ENCODE peak calls at places on chromosomes 5 and 9, in four cellular contexts. H is HCT116, K is GM12878, L is SK-N-SH. E is an unnamed sample.

GRCh38 chr9:14092344-14092743 is 221.6 kb downstream of the NFIB start:
- DNase-seq in L (no peak), H (no peak), K (no peak), E (no peak)

GRCh38 chr5:6686916-6687409 is 26.3 kb upstream of the TENT4A start:
- DNase-seq in K (no peak), L (no peak), H (no peak), E (peak; percentile 42)

GRCh38 chr9:962023-962422 is 14.4 kb upstream of the DMRT3 start:
- DNase-seq in H (no peak), K (no peak), L (no peak), E (no peak)

GRCh38 chr5:124735169-124735858 is 11.1 kb downstream of the ZNF608 start:
- DNase-seq in H (no peak), L (peak; percentile 80), K (no peak), E (no peak)

GRCh38 chr9:75909776-75910175 is 19.3 kb downstream of the PCSK5 start:
- DNase-seq in H (peak; percentile 21), L (no peak), K (no peak), E (no peak)

GRCh38 chr9:97412628-97413382 is 909 bp downstream of the TDRD7 start:
- DNase-seq in H (no peak), L (no peak), K (no peak), E (no peak)

GRCh38 chr5:136033244-136033643 is 4.5 kb downstream of the TGFBI start:
- DNase-seq in L (no peak), H (no peak), K (no peak), E (no peak)

GRCh38 chr5:27266184-27266583 is 227.8 kb upstream of the CDH9 start:
- DNase-seq in H (no peak), K (no peak), L (no peak), E (no peak)

GRCh38 chr5:143037071-143037470 is 266.9 kb downstream of the ARHGAP26 start:
- DNase-seq in H (peak; percentile 45), L (no peak), K (no peak), E (no peak)

GRCh38 chr9:100322954-100323536 is 29.7 kb downstream of the TEX10 start:
- DNase-seq in L (peak; percentile 27), K (no peak), H (peak; percentile 10), E (peak; percentile 26)

GRCh38 chr5:88860501-88860900 is 22.5 kb downstream of the MEF2C start:
- DNase-seq in L (no peak), H (no peak), K (no peak), E (no peak)

GRCh38 chr9:69945671-69946141 is 97.9 kb upstream of the MAMDC2 start:
- DNase-seq in K (no peak), L (no peak), H (no peak), E (no peak)

GRCh38 chr5:93395891-93396465 is 185.0 kb downstream of the NR2F1-AS1 start:
- DNase-seq in H (no peak), K (no peak), L (no peak), E (no peak)

GRCh38 chr5:147661576-147661975 is 121.0 kb downstream of the JAKMIP2 start:
- DNase-seq in L (no peak), H (no peak), K (no peak), E (no peak)

GRCh38 chr5:147659166-147659929 is 123.2 kb downstream of the JAKMIP2 start:
- DNase-seq in L (no peak), H (no peak), K (no peak), E (peak; percentile 65)

DNA sequence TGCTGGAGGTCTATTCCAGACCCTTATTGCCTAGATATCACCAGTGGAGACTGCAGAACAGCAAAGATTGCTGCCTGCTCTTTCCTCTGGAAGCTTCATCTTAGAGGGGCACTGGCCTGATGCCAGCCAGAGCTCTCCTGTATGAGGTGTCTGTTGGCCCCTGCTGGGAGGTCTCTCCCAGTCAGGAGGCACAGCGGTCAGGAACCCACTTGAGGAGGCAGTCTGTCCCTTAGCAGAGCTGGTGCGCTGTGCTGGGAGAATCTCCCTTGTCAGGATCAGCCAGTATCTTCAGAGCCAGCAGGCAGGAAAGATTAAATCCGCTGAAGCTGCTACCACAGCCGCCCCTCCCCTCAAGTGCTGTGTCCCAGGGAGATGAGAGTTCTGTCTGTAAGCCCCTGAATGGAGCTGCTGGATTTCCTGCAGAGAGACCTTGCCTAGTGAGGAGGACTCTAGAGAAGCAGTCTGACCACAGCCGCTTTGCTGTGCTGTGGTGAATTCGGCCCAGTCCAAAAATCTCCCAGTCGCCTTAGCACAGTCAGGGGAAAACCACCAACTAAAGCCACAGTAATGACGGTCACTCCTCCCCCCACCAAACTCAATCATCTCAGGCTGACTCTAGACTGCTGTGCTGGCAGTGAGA is 124.1 kb downstream of the JAKMIP2 start:
- DNase-seq in H (no peak), L (no peak), K (no peak), E (no peak)
- TF ChIP-seq ZBTB33 in H (no peak), L (no peak), K (no peak), E (no peak)

DNA sequence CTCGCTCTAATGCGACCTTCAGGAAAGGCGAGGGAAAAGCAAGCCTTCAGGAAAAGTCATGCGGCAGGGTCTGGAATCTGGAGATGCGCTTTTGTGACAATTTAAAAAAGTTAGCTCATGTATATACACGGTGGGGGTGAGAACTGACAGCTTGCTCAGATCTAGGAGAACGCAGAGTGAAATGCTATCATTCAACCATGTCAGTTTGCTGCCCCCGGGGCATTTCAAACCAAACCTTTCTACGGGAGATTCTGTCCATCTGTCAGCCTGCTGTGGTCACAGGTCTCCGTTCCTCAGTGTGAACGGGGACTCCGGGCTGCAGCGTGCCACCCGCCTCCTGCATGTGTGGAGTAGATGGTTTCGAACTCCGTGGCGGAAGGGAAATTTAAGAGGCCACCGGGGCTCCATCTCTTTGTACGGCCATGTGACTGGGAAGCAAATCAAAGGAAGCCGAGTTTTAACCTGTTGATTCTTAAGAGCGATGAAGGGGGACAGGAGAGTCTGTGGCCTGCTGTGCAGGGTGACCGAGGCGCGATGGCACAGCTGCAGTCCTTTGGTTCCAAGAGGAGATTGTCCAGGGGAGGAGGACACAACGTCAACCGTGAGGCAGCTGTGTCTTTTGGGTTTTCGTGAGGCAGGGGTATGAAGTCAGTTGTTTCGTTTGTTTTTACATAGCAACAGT is 45.9 kb downstream of the OTULIN start:
- DNase-seq in H (no peak), L (no peak), K (no peak), E (no peak)
- TF ChIP-seq ZBTB33 in H (no peak), L (no peak), K (no peak), E (no peak)

GRCh38 chr5:115069087-115069968 is 100.4 kb downstream of the TRIM36 start:
- DNase-seq in H (peak; percentile 51), K (peak; percentile 12), L (peak; percentile 7), E (peak; percentile 64)
- TF ChIP-seq ZBTB33 in H (no peak), K (no peak), L (no peak), E (no peak)

DNA sequence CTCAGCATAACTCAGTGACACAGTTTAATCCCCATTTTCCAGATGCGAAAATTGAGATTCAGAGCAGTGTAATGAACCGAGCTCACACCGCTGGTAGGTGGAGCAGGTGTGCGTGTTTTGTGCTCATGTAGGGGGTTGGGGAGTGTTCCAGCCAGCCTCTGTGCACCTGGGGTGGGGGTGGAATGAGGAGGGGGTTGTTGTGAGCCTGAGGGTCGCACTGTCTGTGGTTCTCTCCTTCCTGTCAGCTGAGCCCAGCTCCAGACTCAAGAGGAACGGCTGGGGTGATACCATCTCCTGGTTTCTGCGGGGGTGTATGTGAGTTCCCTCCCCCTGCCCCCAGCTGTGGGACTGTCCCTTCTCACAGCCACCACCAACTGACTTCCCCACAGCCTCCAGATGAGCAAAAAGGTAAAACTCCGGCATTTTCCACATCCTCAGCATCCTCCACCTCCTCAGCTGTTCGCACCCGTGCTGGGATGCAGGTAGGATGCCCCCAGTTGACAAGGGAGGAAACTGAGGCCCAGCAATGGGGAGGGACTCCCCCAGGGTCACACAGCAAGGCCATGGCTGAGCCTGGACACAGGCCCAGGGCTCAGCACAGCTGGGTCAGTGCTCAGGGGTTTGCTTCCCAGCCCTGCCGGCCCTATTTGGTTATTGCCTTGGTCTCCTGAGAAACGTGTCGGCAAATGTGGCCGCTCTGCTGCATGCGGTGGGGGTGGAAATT is 2.1 kb downstream of the SH2D3C start:
- DNase-seq in H (no peak), K (no peak), L (peak; percentile 69), E (no peak)
- TF ChIP-seq ZBTB33 in H (no peak), K (no peak), L (no peak), E (no peak)

GRCh38 chr9:4495537-4495936 is 5.3 kb downstream of the SLC1A1 start:
- DNase-seq in H (no peak), K (no peak), L (no peak), E (no peak)

GRCh38 chr9:4497395-4497794 is 7.1 kb downstream of the SLC1A1 start:
- DNase-seq in L (no peak), H (no peak), K (no peak), E (no peak)

GRCh38 chr9:4499917-4500316 is 9.6 kb downstream of the SLC1A1 start:
- DNase-seq in H (no peak), L (no peak), K (no peak), E (no peak)

GRCh38 chr9:4496497-4496896 is 6.2 kb downstream of the SLC1A1 start:
- DNase-seq in H (no peak), K (no peak), L (no peak), E (no peak)

GRCh38 chr9:4497855-4498254 is 7.6 kb downstream of the SLC1A1 start:
- DNase-seq in L (no peak), K (no peak), H (no peak), E (no peak)
- TF ChIP-seq ZBTB33 in L (no peak), K (no peak), H (no peak), E (no peak)

GRCh38 chr9:78973906-78974305 is 597.9 kb upstream of the TLE4 start:
- DNase-seq in H (no peak), K (no peak), L (no peak), E (no peak)
- TF ChIP-seq ZBTB33 in H (no peak), K (no peak), L (no peak), E (no peak)

E was measured in HepG2.